ENCODE peak calls at places on chromosome 21, in seven cellular contexts. W is Peyer's patch, Z is vagina, S is breast epithelium, P is K562, J is ovary, B is stomach. D is an unnamed sample.
A peak's percentile ranks its signal among the peaks of the same experiment; 100 is the strongest.

GRCh38 chr21:44800103-44800502 is 1.5 kb downstream of the UBE2G2 start:
- DNase-seq in J (no peak), P (peak; percentile 39), B (peak; percentile 38), S (no peak), W (no peak), Z (no peak), D (no peak)

GRCh38 chr21:34936874-34937563 is 112.1 kb downstream of the RUNX1 start:
- DNase-seq in B (no peak), W (no peak), Z (no peak), J (no peak), P (no peak), S (no peak), D (no peak)

GRCh38 chr21:36065497-36066036 is 4.3 kb upstream of the CBR1 start:
- DNase-seq in J (no peak), Z (no peak), B (no peak), P (peak; percentile 62), S (no peak), W (no peak), D (no peak)

GRCh38 chr21:26572668-26573381 is at the start of gene CYYR1:
- DNase-seq in Z (no peak), B (no peak), S (no peak), J (no peak), W (no peak), P (no peak), D (peak; percentile 56)

GRCh38 chr21:34644815-34645214 is 24.0 kb upstream of the CLIC6 start:
- DNase-seq in B (peak; percentile 74), Z (no peak), S (no peak), P (no peak), J (no peak), W (no peak), D (no peak)

GRCh38 chr21:30924171-30924680 is 42.8 kb upstream of the KRTAP11-1 start:
- DNase-seq in J (no peak), P (no peak), W (no peak), S (no peak), Z (no peak), B (no peak), D (no peak)

GRCh38 chr21:46540087-46540710 is 64.7 kb downstream of the S100B start:
- DNase-seq in W (peak; percentile 55), P (no peak), B (no peak), Z (no peak), J (no peak), S (no peak), D (no peak)

GRCh38 chr21:45170987-45171386 is 96.6 kb downstream of the ADARB1 start:
- DNase-seq in J (no peak), P (no peak), B (no peak), Z (no peak), S (no peak), W (no peak), D (no peak)

GRCh38 chr21:44901391-44902074 is 19.2 kb downstream of the ITGB2 start:
- DNase-seq in W (no peak), P (no peak), B (no peak), Z (no peak), S (no peak), J (no peak), D (no peak)

GRCh38 chr21:44695176-44695575 is 1.8 kb upstream of the KRTAP10-12 start:
- DNase-seq in B (no peak), J (no peak), W (no peak), P (no peak), Z (peak; percentile 81), S (no peak), D (no peak)

GRCh38 chr21:37904879-37905278 is 11.4 kb downstream of the KCNJ6 start:
- DNase-seq in Z (peak; percentile 46), W (no peak), P (no peak), B (no peak), J (no peak), S (no peak), D (no peak)
- H3K4me3 ChIP-seq in Z (no peak overlapping the region), W (no peak overlapping the region), P (no peak overlapping the region), B (no peak overlapping the region), J (no peak overlapping the region), S (no peak overlapping the region), D (no peak overlapping the region)

GRCh38 chr21:42878993-42879787 is at the start of gene WDR4:
- DNase-seq in S (peak; percentile 98), B (peak; percentile 98), J (peak; percentile 97), W (peak; percentile 93), Z (peak; percentile 99), P (peak; percentile 100), D (peak; percentile 98)
- TF ChIP-seq POLR2A in S (peak; percentile 72), B (no peak), J (peak; percentile 83), W (peak; percentile 71), Z (peak; percentile 66), P (peak; percentile 97), D (peak; percentile 80)

DNA sequence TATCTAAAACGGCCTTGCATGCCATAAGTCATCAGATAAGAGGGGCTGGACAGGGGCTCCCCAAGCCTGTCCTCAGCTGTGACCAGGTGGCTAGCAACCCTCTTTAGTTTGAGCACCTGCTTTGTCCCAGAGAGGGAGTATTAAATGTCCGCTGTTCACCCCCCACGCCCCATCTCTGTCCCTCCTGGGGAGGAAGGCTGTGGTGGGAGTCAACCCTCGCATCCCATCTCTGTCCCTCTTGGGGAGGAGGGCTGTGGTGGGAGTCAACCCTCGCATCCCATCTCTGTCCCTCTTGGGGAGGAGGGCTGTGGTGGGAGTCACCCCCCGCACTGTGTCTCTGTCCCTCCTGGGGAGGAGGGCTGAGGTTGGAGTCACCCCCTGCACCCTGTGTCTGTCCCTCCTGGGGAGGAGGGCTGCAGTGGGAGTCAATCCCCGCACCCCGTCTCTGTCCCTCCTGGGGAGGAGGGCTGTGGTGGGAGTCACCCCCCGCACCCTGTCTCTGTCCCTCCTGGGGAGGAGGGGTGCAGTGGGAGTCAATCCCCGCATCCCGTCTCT is 72.6 kb upstream of the ABCG1 start:
- DNase-seq in S (peak; percentile 30), J (no peak), Z (no peak), W (no peak), B (no peak), P (no peak), D (peak; percentile 2)
- H3K36me3 ChIP-seq in S (no peaks in the 10 kb centered on the region), J (no peaks in the 10 kb centered on the region), Z (no peaks in the 10 kb centered on the region), W (no peaks in the 10 kb centered on the region), B (no peaks in the 10 kb centered on the region), P (no peaks in the 10 kb centered on the region), D (no peaks in the 10 kb centered on the region)

GRCh38 chr21:17783816-17784598 is 35.1 kb downstream of the C21orf91 start:
- DNase-seq in J (no peak), Z (no peak), B (no peak), P (no peak), W (peak; percentile 54), S (no peak), D (no peak)
- H3K4me3 ChIP-seq in J (no peak overlapping the region), Z (no peak overlapping the region), B (no peak overlapping the region), P (no peak overlapping the region), W (no peak overlapping the region), S (no peak overlapping the region), D (no peak overlapping the region)

DNA sequence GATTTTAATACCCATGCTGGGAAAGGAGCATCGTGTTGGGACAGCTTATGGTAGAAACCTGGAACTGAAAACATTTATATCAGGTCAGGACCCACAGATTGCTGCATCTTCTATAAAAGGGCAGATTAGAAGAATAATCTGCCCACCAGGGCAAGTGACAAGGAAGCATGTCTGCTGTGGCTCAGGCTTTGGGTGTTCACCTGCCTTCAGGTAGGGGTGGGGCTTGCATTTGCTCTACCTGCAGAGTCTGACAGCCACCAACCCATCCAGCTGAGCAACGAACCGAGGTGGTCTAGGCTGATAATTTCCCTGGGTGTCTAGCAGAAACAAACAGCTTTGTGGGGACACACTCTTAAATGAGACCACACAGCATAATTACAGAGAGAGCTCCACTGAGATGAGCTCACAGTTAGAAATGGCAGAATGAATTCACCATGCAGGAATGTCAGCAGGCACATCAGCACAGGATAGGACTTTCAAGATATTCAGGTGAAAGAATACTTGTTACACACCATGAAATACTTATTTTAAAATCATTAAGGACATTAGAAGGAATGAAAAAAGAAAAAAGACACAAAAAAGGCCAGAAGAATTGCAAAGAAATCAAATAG is 36.1 kb upstream of the B3GALT5 start:
- DNase-seq in J (no peak), S (no peak), Z (no peak), W (no peak), P (no peak), B (no peak), D (no peak)
- TF ChIP-seq POLR2A in J (no peak), S (no peak), Z (no peak), W (no peak), P (no peak), B (no peak), D (no peak)

D was measured in right lobe of liver.